ENCODE peak calls at places on chromosomes 7 and 10, in seven cellular contexts. One of them, this sample, is unnamed.

GRCh38 chr7:54705436-54705835 is 53.6 kb downstream of the SEC61G start:
- DNase-seq in B cell: no peak
- DNase-seq in nucleus accumbens: no peak
- DNase-seq in GM13977: no peak
- DNase-seq in stimulated activated CD4-positive, alpha-beta T cell treated with anti-CD3 and anti-CD28 coated beads, Interleukin-1b, Interleukin-23, amount 100 ng/mL, for 1 hour: no peak
- DNase-seq in fibroblast of villous mesenchyme: peak; percentile 3
- DNase-seq in upper lobe of right lung: no peak
- DNase-seq in this sample: no peak

GRCh38 chr10:88893611-88894010 is 13.6 kb downstream of the STAMBPL1 start:
- DNase-seq in B cell: no peak
- DNase-seq in nucleus accumbens: no peak
- DNase-seq in GM13977: no peak
- DNase-seq in stimulated activated CD4-positive, alpha-beta T cell treated with anti-CD3 and anti-CD28 coated beads, Interleukin-1b, Interleukin-23, amount 100 ng/mL, for 1 hour: no peak
- DNase-seq in fibroblast of villous mesenchyme: no peak
- DNase-seq in upper lobe of right lung: no peak
- DNase-seq in this sample: no peak

GRCh38 chr7:24504871-24505270 is 68.4 kb upstream of the PALS2 start:
- DNase-seq in B cell: no peak
- DNase-seq in nucleus accumbens: no peak
- DNase-seq in GM13977: no peak
- DNase-seq in stimulated activated CD4-positive, alpha-beta T cell treated with anti-CD3 and anti-CD28 coated beads, Interleukin-1b, Interleukin-23, amount 100 ng/mL, for 1 hour: no peak
- DNase-seq in fibroblast of villous mesenchyme: no peak
- DNase-seq in upper lobe of right lung: no peak
- DNase-seq in this sample: no peak

GRCh38 chr7:100681491-100682227 is 8.1 kb downstream of the GNB2 start:
- DNase-seq in B cell: peak; percentile 31
- DNase-seq in nucleus accumbens: no peak
- DNase-seq in GM13977: peak; percentile 27
- DNase-seq in stimulated activated CD4-positive, alpha-beta T cell treated with anti-CD3 and anti-CD28 coated beads, Interleukin-1b, Interleukin-23, amount 100 ng/mL, for 1 hour: no peak
- DNase-seq in fibroblast of villous mesenchyme: no peak
- DNase-seq in upper lobe of right lung: no peak
- DNase-seq in this sample: peak; percentile 13

GRCh38 chr7:111919690-111920179 is 286.5 kb downstream of the DOCK4 start:
- DNase-seq in B cell: no peak
- DNase-seq in nucleus accumbens: no peak
- DNase-seq in GM13977: no peak
- DNase-seq in stimulated activated CD4-positive, alpha-beta T cell treated with anti-CD3 and anti-CD28 coated beads, Interleukin-1b, Interleukin-23, amount 100 ng/mL, for 1 hour: no peak
- DNase-seq in fibroblast of villous mesenchyme: peak; percentile 38
- DNase-seq in upper lobe of right lung: no peak
- DNase-seq in this sample: no peak

GRCh38 chr7:98958968-98959367 is 80.6 kb downstream of the TRRAP start:
- DNase-seq in B cell: no peak
- DNase-seq in nucleus accumbens: no peak
- DNase-seq in GM13977: no peak
- DNase-seq in stimulated activated CD4-positive, alpha-beta T cell treated with anti-CD3 and anti-CD28 coated beads, Interleukin-1b, Interleukin-23, amount 100 ng/mL, for 1 hour: no peak
- DNase-seq in fibroblast of villous mesenchyme: no peak
- DNase-seq in upper lobe of right lung: no peak
- DNase-seq in this sample: no peak

GRCh38 chr10:47323636-47324299 is 1.5 kb downstream of the GDF2 start:
- DNase-seq in B cell: no peak
- DNase-seq in nucleus accumbens: no peak
- DNase-seq in GM13977: no peak
- DNase-seq in stimulated activated CD4-positive, alpha-beta T cell treated with anti-CD3 and anti-CD28 coated beads, Interleukin-1b, Interleukin-23, amount 100 ng/mL, for 1 hour: no peak
- DNase-seq in fibroblast of villous mesenchyme: no peak
- DNase-seq in upper lobe of right lung: peak; percentile 7
- DNase-seq in this sample: no peak

GRCh38 chr7:52911795-52912194 is 123.6 kb upstream of the POM121L12 start:
- DNase-seq in B cell: no peak
- DNase-seq in nucleus accumbens: no peak
- DNase-seq in GM13977: no peak
- DNase-seq in stimulated activated CD4-positive, alpha-beta T cell treated with anti-CD3 and anti-CD28 coated beads, Interleukin-1b, Interleukin-23, amount 100 ng/mL, for 1 hour: no peak
- DNase-seq in fibroblast of villous mesenchyme: no peak
- DNase-seq in upper lobe of right lung: no peak
- DNase-seq in this sample: no peak

GRCh38 chr7:157151626-157152339 is 13.1 kb downstream of the UBE3C start:
- DNase-seq in B cell: no peak
- DNase-seq in nucleus accumbens: no peak
- DNase-seq in GM13977: no peak
- DNase-seq in stimulated activated CD4-positive, alpha-beta T cell treated with anti-CD3 and anti-CD28 coated beads, Interleukin-1b, Interleukin-23, amount 100 ng/mL, for 1 hour: no peak
- DNase-seq in fibroblast of villous mesenchyme: no peak
- DNase-seq in upper lobe of right lung: no peak
- DNase-seq in this sample: no peak

GRCh38 chr7:136997735-136998134 is 129.3 kb downstream of the CHRM2 start:
- DNase-seq in B cell: no peak
- DNase-seq in nucleus accumbens: no peak
- DNase-seq in GM13977: no peak
- DNase-seq in stimulated activated CD4-positive, alpha-beta T cell treated with anti-CD3 and anti-CD28 coated beads, Interleukin-1b, Interleukin-23, amount 100 ng/mL, for 1 hour: no peak
- DNase-seq in fibroblast of villous mesenchyme: no peak
- DNase-seq in upper lobe of right lung: no peak
- DNase-seq in this sample: no peak

GRCh38 chr10:34905200-34905927 is 90.3 kb upstream of the PARD3 start:
- DNase-seq in B cell: no peak
- DNase-seq in nucleus accumbens: no peak
- DNase-seq in GM13977: no peak
- DNase-seq in stimulated activated CD4-positive, alpha-beta T cell treated with anti-CD3 and anti-CD28 coated beads, Interleukin-1b, Interleukin-23, amount 100 ng/mL, for 1 hour: no peak
- DNase-seq in fibroblast of villous mesenchyme: no peak
- DNase-seq in upper lobe of right lung: no peak
- DNase-seq in this sample: no peak

GRCh38 chr10:14478639-14479038 is 147.9 kb upstream of the FRMD4A start:
- DNase-seq in B cell: no peak
- DNase-seq in nucleus accumbens: peak; percentile 75
- DNase-seq in GM13977: peak; percentile 33
- DNase-seq in stimulated activated CD4-positive, alpha-beta T cell treated with anti-CD3 and anti-CD28 coated beads, Interleukin-1b, Interleukin-23, amount 100 ng/mL, for 1 hour: no peak
- DNase-seq in fibroblast of villous mesenchyme: peak; percentile 63
- DNase-seq in upper lobe of right lung: no peak
- DNase-seq in this sample: peak; percentile 13

GRCh38 chr7:155509025-155509724 is 37.2 kb downstream of the CNPY1 start:
- DNase-seq in B cell: no peak
- DNase-seq in nucleus accumbens: no peak
- DNase-seq in GM13977: no peak
- DNase-seq in stimulated activated CD4-positive, alpha-beta T cell treated with anti-CD3 and anti-CD28 coated beads, Interleukin-1b, Interleukin-23, amount 100 ng/mL, for 1 hour: no peak
- DNase-seq in fibroblast of villous mesenchyme: no peak
- DNase-seq in upper lobe of right lung: peak; percentile 40
- DNase-seq in this sample: no peak

GRCh38 chr7:135282621-135283295 is 49.1 kb downstream of the STRA8 start:
- DNase-seq in B cell: no peak
- DNase-seq in nucleus accumbens: no peak
- DNase-seq in GM13977: no peak
- DNase-seq in stimulated activated CD4-positive, alpha-beta T cell treated with anti-CD3 and anti-CD28 coated beads, Interleukin-1b, Interleukin-23, amount 100 ng/mL, for 1 hour: peak; percentile 7
- DNase-seq in fibroblast of villous mesenchyme: no peak
- DNase-seq in upper lobe of right lung: no peak
- DNase-seq in this sample: no peak

GRCh38 chr7:148905093-148905666 is 21.1 kb upstream of the EZH2 start:
- DNase-seq in B cell: no peak
- DNase-seq in nucleus accumbens: no peak
- DNase-seq in GM13977: no peak
- DNase-seq in stimulated activated CD4-positive, alpha-beta T cell treated with anti-CD3 and anti-CD28 coated beads, Interleukin-1b, Interleukin-23, amount 100 ng/mL, for 1 hour: no peak
- DNase-seq in fibroblast of villous mesenchyme: no peak
- DNase-seq in upper lobe of right lung: no peak
- DNase-seq in this sample: no peak

GRCh38 chr7:136654406-136654805 is 214.0 kb upstream of the CHRM2 start:
- DNase-seq in B cell: no peak
- DNase-seq in nucleus accumbens: no peak
- DNase-seq in GM13977: no peak
- DNase-seq in stimulated activated CD4-positive, alpha-beta T cell treated with anti-CD3 and anti-CD28 coated beads, Interleukin-1b, Interleukin-23, amount 100 ng/mL, for 1 hour: no peak
- DNase-seq in fibroblast of villous mesenchyme: no peak
- DNase-seq in upper lobe of right lung: no peak
- DNase-seq in this sample: no peak

GRCh38 chr7:63071920-63072319 is 926.7 kb upstream of the ZNF722 start:
- DNase-seq in B cell: no peak
- DNase-seq in nucleus accumbens: no peak
- DNase-seq in GM13977: no peak
- DNase-seq in stimulated activated CD4-positive, alpha-beta T cell treated with anti-CD3 and anti-CD28 coated beads, Interleukin-1b, Interleukin-23, amount 100 ng/mL, for 1 hour: no peak
- DNase-seq in fibroblast of villous mesenchyme: no peak
- DNase-seq in upper lobe of right lung: no peak
- DNase-seq in this sample: no peak

GRCh38 chr10:133412381-133412711 is 12.1 kb downstream of the SPRN start:
- DNase-seq in B cell: no peak
- DNase-seq in nucleus accumbens: no peak
- DNase-seq in GM13977: no peak
- DNase-seq in stimulated activated CD4-positive, alpha-beta T cell treated with anti-CD3 and anti-CD28 coated beads, Interleukin-1b, Interleukin-23, amount 100 ng/mL, for 1 hour: no peak
- DNase-seq in fibroblast of villous mesenchyme: no peak
- DNase-seq in upper lobe of right lung: no peak
- DNase-seq in this sample: no peak

GRCh38 chr7:26090927-26091519 is 61.0 kb upstream of the NFE2L3 start:
- DNase-seq in B cell: peak; percentile 39
- DNase-seq in nucleus accumbens: no peak
- DNase-seq in GM13977: peak; percentile 48
- DNase-seq in stimulated activated CD4-positive, alpha-beta T cell treated with anti-CD3 and anti-CD28 coated beads, Interleukin-1b, Interleukin-23, amount 100 ng/mL, for 1 hour: no peak
- DNase-seq in fibroblast of villous mesenchyme: peak; percentile 77
- DNase-seq in upper lobe of right lung: no peak
- DNase-seq in this sample: peak; percentile 66

This sample was measured in frontal cortex.